ENCODE peak calls at places on chromosome X, in ten cellular contexts. N is NCI-H748 treated with DMSO at 0.1 percent for 48 hours, G is neural progenitor cell, V is T follicular helper cell, Z is fibroblast of pulmonary artery, Q is spleen, O is OCI-LY7, F is amniotic stem cell, B is Peyer's patch, L is brain pericyte. I is an unnamed sample.

GRCh38 chrX:132505116-132505515 is 16.3 kb upstream of the MBNL3 start:
- DNase-seq in N (no peak), G (no peak), V (no peak), Z (peak; percentile 22), Q (no peak), O (no peak), F (no peak), B (no peak), L (no peak), I (no peak)

GRCh38 chrX:56782791-56783449 is 53.9 kb downstream of the NBDY start:
- DNase-seq in N (no peak), G (no peak), V (no peak), Z (no peak), Q (peak; percentile 85), O (no peak), F (no peak), B (peak; percentile 56), L (no peak), I (no peak)

GRCh38 chrX:119062750-119063374 is 9.9 kb upstream of the CT47C1 start:
- DNase-seq in N (peak; percentile 63), G (peak; percentile 13), V (no peak), Z (peak; percentile 14), Q (no peak), O (no peak), F (no peak), B (no peak), L (no peak), I (no peak)

GRCh38 chrX:154482786-154483185 is 3.6 kb downstream of the UBL4A start:
- DNase-seq in N (no peak), G (no peak), V (no peak), Z (no peak), Q (no peak), O (no peak), F (no peak), B (no peak), L (no peak), I (no peak)

GRCh38 chrX:47133493-47133892 is 11.0 kb downstream of the NDUFB11 start:
- DNase-seq in N (no peak), G (no peak), V (no peak), Z (no peak), Q (peak; percentile 14), O (no peak), F (no peak), B (no peak), L (no peak), I (no peak)

GRCh38 chrX:71225661-71226060 is 2.6 kb downstream of the GJB1 start:
- DNase-seq in N (no peak), G (no peak), V (no peak), Z (no peak), Q (no peak), O (no peak), F (no peak), B (no peak), L (no peak), I (no peak)

GRCh38 chrX:50920132-50920531 is 9.6 kb downstream of the BMP15 start:
- DNase-seq in N (no peak), G (peak; percentile 22), V (no peak), Z (peak; percentile 41), Q (no peak), O (no peak), F (no peak), B (no peak), L (no peak), I (no peak)

GRCh38 chrX:15524417-15524816 is 23.8 kb downstream of the BMX start:
- DNase-seq in N (no peak), G (no peak), V (no peak), Z (peak; percentile 87), Q (no peak), O (no peak), F (no peak), B (no peak), L (no peak), I (no peak)

GRCh38 chrX:74421181-74422028 is at the start of gene SLC16A2:
- DNase-seq in N (peak; percentile 17), G (peak; percentile 83), V (no peak), Z (peak; percentile 83), Q (peak; percentile 80), O (no peak), F (peak; percentile 48), B (peak; percentile 70), L (peak; percentile 32), I (no peak)

GRCh38 chrX:40012039-40012799 is 85.5 kb downstream of the BCOR start:
- DNase-seq in N (peak; percentile 9), G (peak; percentile 57), V (no peak), Z (peak; percentile 57), Q (peak; percentile 77), O (no peak), F (peak; percentile 0), B (no peak), L (no peak), I (no peak)

GRCh38 chrX:150897371-150898319 is 823 bp downstream of the CD99L2 start:
- DNase-seq in N (peak; percentile 50), G (peak; percentile 46), V (peak; percentile 15), Z (peak; percentile 40), Q (peak; percentile 85), O (peak; percentile 58), F (no peak), B (peak; percentile 71), L (no peak), I (no peak)

GRCh38 chrX:41688835-41689234 is at the start of gene GPR34:
- DNase-seq in N (no peak), G (no peak), V (no peak), Z (no peak), Q (peak; percentile 70), O (no peak), F (no peak), B (no peak), L (no peak), I (no peak)

GRCh38 chrX:48761674-48762471 is at the start of gene GLOD5:
- DNase-seq in N (peak; percentile 14), G (peak; percentile 54), V (no peak), Z (peak; percentile 3), Q (no peak), O (peak; percentile 5), F (no peak), B (peak; percentile 78), L (no peak), I (peak; percentile 7)

GRCh38 chrX:107483976-107484726 is 34.7 kb downstream of the FRMPD3 start:
- DNase-seq in N (no peak), G (peak; percentile 60), V (no peak), Z (peak; percentile 2), Q (no peak), O (no peak), F (no peak), B (no peak), L (no peak), I (no peak)

GRCh38 chrX:107826286-107827136 is 845 bp downstream of the MID2 start:
- DNase-seq in N (no peak), G (peak; percentile 74), V (peak; percentile 9), Z (peak; percentile 66), Q (peak; percentile 79), O (no peak), F (no peak), B (peak; percentile 52), L (no peak), I (no peak)

GRCh38 chrX:19829817-19830216 is 57.6 kb downstream of the SH3KBP1 start:
- DNase-seq in N (no peak), G (no peak), V (no peak), Z (no peak), Q (no peak), O (no peak), F (no peak), B (no peak), L (no peak), I (no peak)

GRCh38 chrX:10090319-10090718 is 66.5 kb upstream of the CLCN4 start:
- DNase-seq in N (no peak), G (no peak), V (no peak), Z (peak; percentile 42), Q (no peak), O (no peak), F (no peak), B (no peak), L (no peak), I (no peak)

GRCh38 chrX:119684916-119685224 is 8.1 kb downstream of the SEPTIN6 start:
- DNase-seq in N (no peak), G (no peak), V (no peak), Z (no peak), Q (no peak), O (no peak), F (no peak), B (no peak), L (no peak), I (no peak)

GRCh38 chrX:119604778-119605177 is 1.4 kb downstream of the NKRF start:
- DNase-seq in N (no peak), G (peak; percentile 7), V (no peak), Z (no peak), Q (no peak), O (no peak), F (no peak), B (no peak), L (no peak), I (no peak)

GRCh38 chrX:110145854-110146253 is 142.9 kb downstream of the TMEM164 start:
- DNase-seq in N (no peak), G (no peak), V (no peak), Z (peak; percentile 49), Q (no peak), O (peak; percentile 29), F (peak; percentile 21), B (peak; percentile 53), L (no peak), I (no peak)

GRCh38 chrX:35115205-35115604 is 172.6 kb downstream of the FAM47B start:
- DNase-seq in N (no peak), G (no peak), V (no peak), Z (peak; percentile 33), Q (no peak), O (no peak), F (peak; percentile 3), B (no peak), L (peak; percentile 32), I (no peak)

GRCh38 chrX:100863326-100863854 is 10.8 kb downstream of the NOX1 start:
- DNase-seq in N (no peak), G (no peak), V (no peak), Z (peak; percentile 27), Q (no peak), O (no peak), F (no peak), B (no peak), L (no peak), I (no peak)

GRCh38 chrX:38864165-38864564 is 62.9 kb downstream of the MID1IP1 start:
- DNase-seq in N (no peak), G (no peak), V (no peak), Z (peak; percentile 35), Q (no peak), O (no peak), F (no peak), B (no peak), L (no peak), I (no peak)